ENCODE peak calls at places on chromosomes 12 and 14, in ten cellular contexts. One of them, this sample, is unnamed.

GRCh38 chr14:53149656-53150319 is 3.3 kb downstream of the DDHD1 start:
- DNase-seq in heart left ventricle: no peak
- DNase-seq in sigmoid colon: no peak
- DNase-seq in NB4: peak; percentile 10
- DNase-seq in fibroblast of lung: no peak
- DNase-seq in BJ: no peak
- DNase-seq in astrocyte: no peak
- DNase-seq in HFF-Myc: no peak
- DNase-seq in fibroblast of pulmonary artery: no peak
- DNase-seq in neural progenitor cell: no peak
- DNase-seq in this sample: no peak

GRCh38 chr14:72549848-72550247 is 344.1 kb downstream of the DPF3 start:
- DNase-seq in heart left ventricle: no peak
- DNase-seq in sigmoid colon: peak; percentile 32
- DNase-seq in NB4: no peak
- DNase-seq in fibroblast of lung: no peak
- DNase-seq in BJ: no peak
- DNase-seq in astrocyte: no peak
- DNase-seq in HFF-Myc: no peak
- DNase-seq in fibroblast of pulmonary artery: no peak
- DNase-seq in neural progenitor cell: no peak
- DNase-seq in this sample: no peak

GRCh38 chr12:57086951-57087688 is 1.8 kb upstream of the NAB2 start:
- DNase-seq in heart left ventricle: peak; percentile 93
- DNase-seq in sigmoid colon: peak; percentile 98
- DNase-seq in NB4: peak; percentile 92
- DNase-seq in fibroblast of lung: peak; percentile 89
- DNase-seq in BJ: no peak
- DNase-seq in astrocyte: peak; percentile 77
- DNase-seq in HFF-Myc: no peak
- DNase-seq in fibroblast of pulmonary artery: peak; percentile 94
- DNase-seq in neural progenitor cell: peak; percentile 89
- DNase-seq in this sample: peak; percentile 55

GRCh38 chr12:43847427-43847826 is 11.5 kb downstream of the TMEM117 start:
- DNase-seq in heart left ventricle: no peak
- DNase-seq in sigmoid colon: no peak
- DNase-seq in NB4: peak; percentile 50
- DNase-seq in fibroblast of lung: peak; percentile 27
- DNase-seq in BJ: peak; percentile 10
- DNase-seq in astrocyte: peak; percentile 77
- DNase-seq in HFF-Myc: no peak
- DNase-seq in fibroblast of pulmonary artery: peak; percentile 22
- DNase-seq in neural progenitor cell: no peak
- DNase-seq in this sample: peak; percentile 56

GRCh38 chr12:31465002-31465401 is 125.9 kb downstream of the DENND5B start:
- DNase-seq in heart left ventricle: no peak
- DNase-seq in sigmoid colon: no peak
- DNase-seq in NB4: no peak
- DNase-seq in fibroblast of lung: no peak
- DNase-seq in BJ: no peak
- DNase-seq in astrocyte: no peak
- DNase-seq in HFF-Myc: no peak
- DNase-seq in fibroblast of pulmonary artery: no peak
- DNase-seq in neural progenitor cell: no peak
- DNase-seq in this sample: no peak

GRCh38 chr14:99426265-99426664 is 54.4 kb downstream of the SETD3 start:
- DNase-seq in heart left ventricle: no peak
- DNase-seq in sigmoid colon: no peak
- DNase-seq in NB4: no peak
- DNase-seq in fibroblast of lung: no peak
- DNase-seq in BJ: no peak
- DNase-seq in astrocyte: no peak
- DNase-seq in HFF-Myc: no peak
- DNase-seq in fibroblast of pulmonary artery: no peak
- DNase-seq in neural progenitor cell: no peak
- DNase-seq in this sample: no peak

GRCh38 chr12:78009031-78009430 is 178.3 kb downstream of the NAV3 start:
- DNase-seq in heart left ventricle: no peak
- DNase-seq in sigmoid colon: no peak
- DNase-seq in NB4: no peak
- DNase-seq in fibroblast of lung: no peak
- DNase-seq in BJ: no peak
- DNase-seq in astrocyte: no peak
- DNase-seq in HFF-Myc: no peak
- DNase-seq in fibroblast of pulmonary artery: no peak
- DNase-seq in neural progenitor cell: no peak
- DNase-seq in this sample: no peak

GRCh38 chr14:92135269-92135668 is 13.5 kb downstream of the CPSF2 start:
- DNase-seq in heart left ventricle: no peak
- DNase-seq in sigmoid colon: no peak
- DNase-seq in NB4: peak; percentile 27
- DNase-seq in fibroblast of lung: peak; percentile 66
- DNase-seq in BJ: no peak
- DNase-seq in astrocyte: peak; percentile 14
- DNase-seq in HFF-Myc: no peak
- DNase-seq in fibroblast of pulmonary artery: peak; percentile 69
- DNase-seq in neural progenitor cell: peak; percentile 4
- DNase-seq in this sample: no peak

GRCh38 chr12:123471374-123472068 is 13.6 kb downstream of the SNRNP35 start:
- DNase-seq in heart left ventricle: peak; percentile 82
- DNase-seq in sigmoid colon: no peak
- DNase-seq in NB4: no peak
- DNase-seq in fibroblast of lung: peak; percentile 83
- DNase-seq in BJ: no peak
- DNase-seq in astrocyte: peak; percentile 64
- DNase-seq in HFF-Myc: peak; percentile 39
- DNase-seq in fibroblast of pulmonary artery: peak; percentile 82
- DNase-seq in neural progenitor cell: no peak
- DNase-seq in this sample: no peak

GRCh38 chr12:53737951-53738833 is 10.9 kb upstream of the CALCOCO1 start:
- DNase-seq in heart left ventricle: no peak
- DNase-seq in sigmoid colon: no peak
- DNase-seq in NB4: no peak
- DNase-seq in fibroblast of lung: no peak
- DNase-seq in BJ: no peak
- DNase-seq in astrocyte: no peak
- DNase-seq in HFF-Myc: no peak
- DNase-seq in fibroblast of pulmonary artery: no peak
- DNase-seq in neural progenitor cell: peak; percentile 62
- DNase-seq in this sample: no peak

GRCh38 chr12:46373303-46374182 is 970 bp upstream of the SLC38A2 start:
- DNase-seq in heart left ventricle: peak; percentile 57
- DNase-seq in sigmoid colon: peak; percentile 82
- DNase-seq in NB4: peak; percentile 69
- DNase-seq in fibroblast of lung: peak; percentile 71
- DNase-seq in BJ: no peak
- DNase-seq in astrocyte: no peak
- DNase-seq in HFF-Myc: no peak
- DNase-seq in fibroblast of pulmonary artery: peak; percentile 65
- DNase-seq in neural progenitor cell: peak; percentile 80
- DNase-seq in this sample: no peak

GRCh38 chr14:51225751-51226150 is 14.3 kb upstream of the TMX1 start:
- DNase-seq in heart left ventricle: no peak
- DNase-seq in sigmoid colon: no peak
- DNase-seq in NB4: no peak
- DNase-seq in fibroblast of lung: peak; percentile 76
- DNase-seq in BJ: peak; percentile 14
- DNase-seq in astrocyte: no peak
- DNase-seq in HFF-Myc: no peak
- DNase-seq in fibroblast of pulmonary artery: no peak
- DNase-seq in neural progenitor cell: no peak
- DNase-seq in this sample: no peak

GRCh38 chr14:47300801-47301200 is 374.6 kb downstream of the MDGA2 start:
- DNase-seq in heart left ventricle: no peak
- DNase-seq in sigmoid colon: no peak
- DNase-seq in NB4: no peak
- DNase-seq in fibroblast of lung: no peak
- DNase-seq in BJ: no peak
- DNase-seq in astrocyte: peak; percentile 60
- DNase-seq in HFF-Myc: no peak
- DNase-seq in fibroblast of pulmonary artery: peak; percentile 1
- DNase-seq in neural progenitor cell: no peak
- DNase-seq in this sample: peak; percentile 20

GRCh38 chr12:103929051-103929908 is 930 bp upstream of the HSP90B1 start:
- DNase-seq in heart left ventricle: peak; percentile 90
- DNase-seq in sigmoid colon: peak; percentile 95
- DNase-seq in NB4: peak; percentile 96
- DNase-seq in fibroblast of lung: peak; percentile 94
- DNase-seq in BJ: no peak
- DNase-seq in astrocyte: peak; percentile 87
- DNase-seq in HFF-Myc: peak; percentile 90
- DNase-seq in fibroblast of pulmonary artery: peak; percentile 93
- DNase-seq in neural progenitor cell: peak; percentile 93
- DNase-seq in this sample: peak; percentile 69

GRCh38 chr12:13097526-13097925 is 5.9 kb downstream of the GSG1 start:
- DNase-seq in heart left ventricle: peak; percentile 39
- DNase-seq in sigmoid colon: no peak
- DNase-seq in NB4: peak; percentile 55
- DNase-seq in fibroblast of lung: no peak
- DNase-seq in BJ: no peak
- DNase-seq in astrocyte: no peak
- DNase-seq in HFF-Myc: no peak
- DNase-seq in fibroblast of pulmonary artery: no peak
- DNase-seq in neural progenitor cell: no peak
- DNase-seq in this sample: no peak

DNA sequence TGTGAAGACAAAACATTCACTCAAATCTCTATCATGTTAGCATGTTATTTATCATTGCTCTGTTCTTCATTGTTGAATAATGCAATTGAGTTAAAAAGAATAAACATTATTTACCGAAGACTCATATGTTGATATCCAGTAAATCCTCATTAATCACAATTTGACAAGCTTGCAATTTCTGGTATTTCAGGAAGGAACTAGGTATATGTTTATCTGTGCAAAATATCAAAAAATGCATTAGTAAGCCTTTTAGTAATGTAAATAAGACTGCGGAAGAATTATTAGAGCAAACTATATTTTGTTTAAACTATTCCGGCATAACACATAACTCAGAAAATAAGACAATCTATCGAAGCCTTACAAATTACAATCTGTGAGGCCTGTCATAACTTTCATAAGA is 222.7 kb upstream of the NOVA1 start:
- DNase-seq in heart left ventricle: no peak
- DNase-seq in sigmoid colon: no peak
- DNase-seq in NB4: no peak
- DNase-seq in fibroblast of lung: no peak
- DNase-seq in BJ: no peak
- DNase-seq in astrocyte: no peak
- DNase-seq in HFF-Myc: no peak
- DNase-seq in fibroblast of pulmonary artery: no peak
- DNase-seq in neural progenitor cell: no peak
- DNase-seq in this sample: no peak
- H3K4me3 ChIP-seq in heart left ventricle: no peak overlapping the region
- H3K4me3 ChIP-seq in sigmoid colon: no peak overlapping the region
- H3K4me3 ChIP-seq in NB4: no peak overlapping the region
- H3K4me3 ChIP-seq in fibroblast of lung: no peak overlapping the region
- H3K4me3 ChIP-seq in BJ: no peak overlapping the region
- H3K4me3 ChIP-seq in astrocyte: no peak overlapping the region
- H3K4me3 ChIP-seq in HFF-Myc: no peak overlapping the region
- H3K4me3 ChIP-seq in fibroblast of pulmonary artery: no peak overlapping the region
- H3K4me3 ChIP-seq in neural progenitor cell: no peak overlapping the region
- H3K4me3 ChIP-seq in this sample: no peak overlapping the region

GRCh38 chr12:121334513-121335343 is 17.5 kb downstream of the ANAPC5 start:
- DNase-seq in heart left ventricle: no peak
- DNase-seq in sigmoid colon: no peak
- DNase-seq in NB4: peak; percentile 82
- DNase-seq in fibroblast of lung: peak; percentile 81
- DNase-seq in BJ: peak; percentile 11
- DNase-seq in astrocyte: peak; percentile 61
- DNase-seq in HFF-Myc: peak; percentile 55
- DNase-seq in fibroblast of pulmonary artery: peak; percentile 86
- DNase-seq in neural progenitor cell: peak; percentile 72
- DNase-seq in this sample: peak; percentile 29
- TF ChIP-seq CTCF in heart left ventricle: peak; percentile 76
- TF ChIP-seq CTCF in sigmoid colon: peak; percentile 73
- TF ChIP-seq CTCF in NB4: peak; percentile 95
- TF ChIP-seq CTCF in fibroblast of lung: peak; percentile 92
- TF ChIP-seq CTCF in BJ: peak; percentile 88
- TF ChIP-seq CTCF in astrocyte: peak; percentile 96
- TF ChIP-seq CTCF in HFF-Myc: peak; percentile 80
- TF ChIP-seq CTCF in fibroblast of pulmonary artery: peak; percentile 97
- TF ChIP-seq CTCF in neural progenitor cell: peak; percentile 85
- TF ChIP-seq CTCF in this sample: peak; percentile 93

GRCh38 chr14:38053684-38054083 is 154.0 kb upstream of the SSTR1 start:
- DNase-seq in heart left ventricle: no peak
- DNase-seq in sigmoid colon: no peak
- DNase-seq in NB4: no peak
- DNase-seq in fibroblast of lung: no peak
- DNase-seq in BJ: no peak
- DNase-seq in astrocyte: no peak
- DNase-seq in HFF-Myc: no peak
- DNase-seq in fibroblast of pulmonary artery: no peak
- DNase-seq in neural progenitor cell: no peak
- DNase-seq in this sample: no peak
- H3K4me3 ChIP-seq in heart left ventricle: no peak overlapping the region
- H3K4me3 ChIP-seq in sigmoid colon: no peak overlapping the region
- H3K4me3 ChIP-seq in NB4: no peak overlapping the region
- H3K4me3 ChIP-seq in fibroblast of lung: no peak overlapping the region
- H3K4me3 ChIP-seq in BJ: no peak overlapping the region
- H3K4me3 ChIP-seq in astrocyte: no peak overlapping the region
- H3K4me3 ChIP-seq in HFF-Myc: no peak overlapping the region
- H3K4me3 ChIP-seq in fibroblast of pulmonary artery: no peak overlapping the region
- H3K4me3 ChIP-seq in neural progenitor cell: no peak overlapping the region
- H3K4me3 ChIP-seq in this sample: no peak overlapping the region

GRCh38 chr14:57375156-57375555 is 15.2 kb upstream of the NAA30 start:
- DNase-seq in heart left ventricle: no peak
- DNase-seq in sigmoid colon: no peak
- DNase-seq in NB4: no peak
- DNase-seq in fibroblast of lung: no peak
- DNase-seq in BJ: no peak
- DNase-seq in astrocyte: no peak
- DNase-seq in HFF-Myc: no peak
- DNase-seq in fibroblast of pulmonary artery: no peak
- DNase-seq in neural progenitor cell: no peak
- DNase-seq in this sample: no peak

GRCh38 chr14:57380935-57381334 is 9.5 kb upstream of the NAA30 start:
- DNase-seq in heart left ventricle: no peak
- DNase-seq in sigmoid colon: no peak
- DNase-seq in NB4: no peak
- DNase-seq in fibroblast of lung: no peak
- DNase-seq in BJ: no peak
- DNase-seq in astrocyte: no peak
- DNase-seq in HFF-Myc: no peak
- DNase-seq in fibroblast of pulmonary artery: no peak
- DNase-seq in neural progenitor cell: no peak
- DNase-seq in this sample: no peak

GRCh38 chr14:57383125-57383524 is 7.3 kb upstream of the NAA30 start:
- DNase-seq in heart left ventricle: no peak
- DNase-seq in sigmoid colon: no peak
- DNase-seq in NB4: no peak
- DNase-seq in fibroblast of lung: no peak
- DNase-seq in BJ: no peak
- DNase-seq in astrocyte: no peak
- DNase-seq in HFF-Myc: no peak
- DNase-seq in fibroblast of pulmonary artery: no peak
- DNase-seq in neural progenitor cell: no peak
- DNase-seq in this sample: no peak

GRCh38 chr14:57382283-57382682 is 8.1 kb upstream of the NAA30 start:
- DNase-seq in heart left ventricle: no peak
- DNase-seq in sigmoid colon: no peak
- DNase-seq in NB4: no peak
- DNase-seq in fibroblast of lung: peak; percentile 67
- DNase-seq in BJ: peak; percentile 53
- DNase-seq in astrocyte: peak; percentile 80
- DNase-seq in HFF-Myc: peak; percentile 61
- DNase-seq in fibroblast of pulmonary artery: peak; percentile 91
- DNase-seq in neural progenitor cell: no peak
- DNase-seq in this sample: no peak

GRCh38 chr14:57378661-57379060 is 11.7 kb upstream of the NAA30 start:
- DNase-seq in heart left ventricle: no peak
- DNase-seq in sigmoid colon: no peak
- DNase-seq in NB4: no peak
- DNase-seq in fibroblast of lung: peak; percentile 35
- DNase-seq in BJ: no peak
- DNase-seq in astrocyte: no peak
- DNase-seq in HFF-Myc: no peak
- DNase-seq in fibroblast of pulmonary artery: peak; percentile 49
- DNase-seq in neural progenitor cell: no peak
- DNase-seq in this sample: no peak
- TF ChIP-seq CTCF in heart left ventricle: no peak
- TF ChIP-seq CTCF in sigmoid colon: no peak
- TF ChIP-seq CTCF in NB4: no peak
- TF ChIP-seq CTCF in fibroblast of lung: no peak
- TF ChIP-seq CTCF in BJ: no peak
- TF ChIP-seq CTCF in astrocyte: peak; percentile 18
- TF ChIP-seq CTCF in HFF-Myc: no peak
- TF ChIP-seq CTCF in fibroblast of pulmonary artery: peak; percentile 23
- TF ChIP-seq CTCF in neural progenitor cell: peak; percentile 22
- TF ChIP-seq CTCF in this sample: peak; percentile 16

This sample was measured in retinal pigment epithelial cell.